ENCODE peak calls at places on chromosome 12, in nine cellular contexts. B is AG04450, J is activated B cell treated with CpG ODN at 0.5 μM for 24 hours, P is ovary, K is GM23338, W is tibial artery, L is Peyer's patch, Z is endothelial cell, E is cardiac fibroblast. N is an unnamed sample.

GRCh38 chr12:110365743-110366473 is 37.6 kb downstream of the ANAPC7 start:
- DNase-seq in B (no peak), J (no peak), P (no peak), K (no peak), W (no peak), L (no peak), Z (no peak), E (no peak), N (no peak)

GRCh38 chr12:105946541-105946940 is 192.2 kb downstream of the NUAK1 start:
- DNase-seq in B (no peak), J (no peak), P (no peak), K (no peak), W (no peak), L (no peak), Z (no peak), E (no peak), N (no peak)

GRCh38 chr12:108629824-108630476 is 3.7 kb downstream of the SELPLG start:
- DNase-seq in B (no peak), J (no peak), P (no peak), K (no peak), W (no peak), L (no peak), Z (no peak), E (peak), N (peak)

GRCh38 chr12:54052745-54053624 is 650 bp upstream of the HOXC4 start:
- DNase-seq in B (no peak), J (peak), P (peak), K (no peak), W (no peak), L (no peak), Z (no peak), E (no peak), N (no peak)

GRCh38 chr12:6615802-6616201 is 8.6 kb upstream of the CHD4 start:
- DNase-seq in B (no peak), J (no peak), P (no peak), K (no peak), W (no peak), L (no peak), Z (no peak), E (no peak), N (no peak)

GRCh38 chr12:55847033-55847432 is 4.3 kb upstream of the MMP19 start:
- DNase-seq in B (peak), J (no peak), P (peak), K (no peak), W (peak), L (no peak), Z (no peak), E (peak), N (peak)

GRCh38 chr12:53234236-53234635 is 2.2 kb upstream of the RARG start:
- DNase-seq in B (no peak), J (no peak), P (no peak), K (peak), W (peak), L (peak), Z (no peak), E (no peak), N (no peak)

GRCh38 chr12:27924350-27925140 is 48.0 kb downstream of the PTHLH start:
- DNase-seq in B (no peak), J (no peak), P (no peak), K (no peak), W (no peak), L (no peak), Z (no peak), E (peak), N (no peak)

GRCh38 chr12:38847247-38847646 is 58.1 kb downstream of the CPNE8 start:
- DNase-seq in B (no peak), J (no peak), P (no peak), K (no peak), W (no peak), L (no peak), Z (no peak), E (peak), N (no peak)

GRCh38 chr12:67515679-67516363 is 132.7 kb upstream of the DYRK2 start:
- DNase-seq in B (no peak), J (no peak), P (no peak), K (no peak), W (no peak), L (no peak), Z (no peak), E (no peak), N (no peak)

GRCh38 chr12:130747867-130748740 is 32.0 kb upstream of the RIMBP2 start:
- DNase-seq in B (no peak), J (peak), P (peak), K (peak), W (peak), L (peak), Z (peak), E (peak), N (no peak)

GRCh38 chr12:75611041-75611440 is 99.6 kb upstream of the KRR1 start:
- DNase-seq in B (no peak), J (no peak), P (no peak), K (peak), W (no peak), L (no peak), Z (no peak), E (no peak), N (no peak)
- TF ChIP-seq CTCF in B (no peak), J (no peak), P (no peak), K (peak), W (no peak), L (no peak), Z (no peak), E (no peak), N (no peak)

DNA sequence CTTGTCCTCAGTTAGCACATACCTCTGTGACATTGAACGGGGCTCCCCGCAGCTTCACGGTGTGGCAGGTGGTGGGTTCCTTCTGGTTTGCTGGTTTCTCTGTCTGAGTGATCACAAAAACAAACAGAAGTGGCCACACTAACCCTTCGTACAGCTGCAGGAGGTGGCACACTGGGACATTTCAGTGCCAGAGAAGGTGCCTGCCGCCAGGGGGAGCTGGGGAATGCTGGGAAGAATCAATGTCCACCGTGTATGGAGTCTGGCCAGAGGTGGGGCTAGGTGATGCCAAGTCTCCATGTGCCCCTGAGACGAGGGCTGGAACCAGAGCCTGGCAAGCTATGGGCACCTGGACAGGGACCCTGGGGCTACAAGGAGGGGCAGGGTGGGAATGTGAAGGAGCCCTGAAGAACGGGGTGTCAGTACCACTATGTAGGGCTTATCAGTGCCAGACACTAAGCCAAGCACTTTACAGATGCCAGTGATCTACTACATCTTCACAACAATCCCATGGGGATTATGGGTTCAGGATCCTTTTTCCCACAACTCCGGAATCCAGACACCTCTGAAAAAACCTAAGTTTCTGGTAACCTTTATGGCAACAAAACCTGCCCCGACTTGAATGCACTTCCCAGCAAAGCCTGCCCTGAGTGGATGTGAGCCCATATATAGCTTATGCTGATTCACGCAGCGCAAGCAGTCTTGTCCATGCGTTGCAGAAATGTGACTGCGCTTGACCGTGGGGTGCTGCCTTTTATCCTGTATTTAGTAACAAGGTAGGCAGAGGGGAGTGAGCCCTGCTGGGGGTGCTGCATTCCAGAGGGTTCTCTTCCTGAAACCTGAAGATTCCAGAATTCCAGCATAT is 10.8 kb downstream of the RBM19 start:
- DNase-seq in B (no peak), J (no peak), P (no peak), K (peak), W (no peak), L (peak), Z (peak), E (peak), N (no peak)
- TF ChIP-seq CTCF in B (peak), J (no peak), P (no peak), K (peak), W (no peak), L (no peak), Z (peak), E (peak), N (no peak)

GRCh38 chr12:77204055-77204454 is 138.7 kb upstream of the E2F7 start:
- DNase-seq in B (no peak), J (no peak), P (no peak), K (peak), W (no peak), L (no peak), Z (no peak), E (peak), N (no peak)
- TF ChIP-seq CTCF in B (no peak), J (no peak), P (no peak), K (peak), W (no peak), L (no peak), Z (no peak), E (peak), N (no peak)

GRCh38 chr12:124592481-124593160 is 25.2 kb upstream of the NCOR2 start:
- DNase-seq in B (no peak), J (peak), P (no peak), K (no peak), W (no peak), L (no peak), Z (no peak), E (no peak), N (peak)

GRCh38 chr12:124590447-124590846 is 23.0 kb upstream of the NCOR2 start:
- DNase-seq in B (no peak), J (no peak), P (no peak), K (no peak), W (no peak), L (no peak), Z (no peak), E (no peak), N (no peak)

GRCh38 chr12:124593176-124593575 is 25.8 kb upstream of the NCOR2 start:
- DNase-seq in B (no peak), J (no peak), P (no peak), K (no peak), W (no peak), L (no peak), Z (no peak), E (no peak), N (no peak)

GRCh38 chr12:124593851-124594401 is 26.5 kb upstream of the NCOR2 start:
- DNase-seq in B (no peak), J (no peak), P (no peak), K (no peak), W (no peak), L (no peak), Z (no peak), E (no peak), N (no peak)

DNA sequence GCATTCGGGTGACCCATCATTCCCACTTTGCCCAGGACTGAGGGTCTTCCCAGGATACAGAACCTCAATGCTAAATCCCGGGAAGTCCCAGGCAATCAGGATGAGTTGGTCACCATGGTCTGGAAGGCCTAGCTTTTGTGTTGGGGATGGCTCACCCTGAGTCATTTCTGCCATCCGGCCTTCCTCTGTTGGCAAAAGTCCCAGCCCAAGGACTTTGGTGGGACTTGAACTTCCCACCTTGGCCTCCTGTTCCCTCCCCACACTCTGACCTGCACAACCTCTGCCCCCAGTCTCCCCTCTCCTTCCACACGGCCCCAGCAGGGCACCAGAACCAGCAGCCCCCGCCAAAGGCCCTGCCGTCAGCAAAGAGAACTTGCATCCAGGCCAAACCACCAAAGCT is 24.6 kb upstream of the NCOR2 start:
- DNase-seq in B (no peak), J (no peak), P (no peak), K (no peak), W (no peak), L (no peak), Z (no peak), E (peak), N (peak)
- TF ChIP-seq CTCF in B (no peak), J (no peak), P (no peak), K (no peak), W (no peak), L (no peak), Z (no peak), E (no peak), N (no peak)

GRCh38 chr12:51592034-51592705 is 1.1 kb downstream of the SCN8A start:
- DNase-seq in B (peak), J (no peak), P (no peak), K (peak), W (no peak), L (no peak), Z (no peak), E (peak), N (no peak)

GRCh38 chr12:51589060-51589459 is 2.0 kb upstream of the SCN8A start:
- DNase-seq in B (no peak), J (no peak), P (no peak), K (no peak), W (no peak), L (no peak), Z (no peak), E (no peak), N (no peak)

GRCh38 chr12:51591020-51591901 is at the start of gene SCN8A:
- DNase-seq in B (no peak), J (peak), P (peak), K (peak), W (no peak), L (peak), Z (peak), E (peak), N (no peak)

GRCh38 chr12:51589557-51590176 is 1.4 kb upstream of the SCN8A start:
- DNase-seq in B (no peak), J (no peak), P (no peak), K (no peak), W (no peak), L (no peak), Z (no peak), E (no peak), N (no peak)

DNA sequence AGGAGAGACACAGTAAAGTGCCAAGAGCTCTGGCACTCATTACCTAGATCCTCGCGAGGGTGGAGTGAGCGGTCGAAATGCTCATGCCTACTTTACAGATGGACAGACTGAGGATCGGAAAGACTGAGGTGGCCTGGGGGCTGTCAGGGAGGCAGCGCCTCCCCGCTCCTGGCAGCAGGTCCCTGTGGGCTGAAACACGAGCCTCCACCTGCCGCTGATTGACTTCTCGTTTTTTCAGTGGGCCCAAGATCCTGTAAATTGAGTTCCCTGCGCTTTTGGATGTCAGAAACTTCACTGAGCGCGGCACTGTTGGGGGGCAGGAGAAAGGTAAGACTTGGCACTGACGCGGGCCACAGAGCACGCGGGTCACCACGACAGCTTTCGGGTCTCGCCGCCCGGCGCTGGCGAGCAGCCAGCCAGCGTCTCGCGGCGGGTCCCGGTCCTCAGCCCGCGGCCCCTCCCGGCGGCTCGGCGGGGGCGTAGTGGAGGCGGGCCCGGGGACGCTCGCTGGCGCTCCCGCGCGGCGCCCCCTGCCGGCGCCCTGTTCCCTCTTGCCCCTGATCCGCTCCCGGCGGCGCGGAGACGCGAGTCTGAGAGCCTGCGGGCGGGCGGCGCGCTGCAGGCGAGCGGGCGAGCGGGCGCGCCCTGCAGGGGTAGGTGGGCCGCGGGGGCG is 550 bp upstream of the SCN8A start:
- DNase-seq in B (peak), J (peak), P (peak), K (peak), W (no peak), L (peak), Z (peak), E (peak), N (no peak)
- TF ChIP-seq CTCF in B (peak), J (no peak), P (no peak), K (peak), W (no peak), L (peak), Z (peak), E (no peak), N (peak)

GRCh38 chr12:3122841-3123678 is 45.9 kb downstream of the TSPAN9 start:
- DNase-seq in B (no peak), J (no peak), P (no peak), K (peak), W (peak), L (no peak), Z (peak), E (peak), N (no peak)
- TF ChIP-seq CTCF in B (peak), J (no peak), P (no peak), K (no peak), W (peak), L (no peak), Z (no peak), E (peak), N (no peak)

GRCh38 chr12:4269279-4269991 is 4.1 kb upstream of the CCND2 start:
- DNase-seq in B (no peak), J (peak), P (peak), K (peak), W (peak), L (peak), Z (peak), E (peak), N (peak)
- TF ChIP-seq CTCF in B (peak), J (no peak), P (no peak), K (peak), W (peak), L (no peak), Z (no peak), E (no peak), N (peak)

GRCh38 chr12:118125743-118126118 is 10.2 kb upstream of the PEBP1 start:
- DNase-seq in B (no peak), J (no peak), P (no peak), K (no peak), W (no peak), L (no peak), Z (no peak), E (no peak), N (no peak)

GRCh38 chr12:118119449-118119879 is 15.7 kb upstream of the VSIG10 start:
- DNase-seq in B (no peak), J (no peak), P (no peak), K (peak), W (no peak), L (no peak), Z (no peak), E (no peak), N (no peak)

GRCh38 chr12:118124333-118124874 is 11.5 kb upstream of the PEBP1 start:
- DNase-seq in B (no peak), J (no peak), P (no peak), K (no peak), W (no peak), L (no peak), Z (no peak), E (no peak), N (no peak)

GRCh38 chr12:118122264-118122663 is 13.7 kb upstream of the PEBP1 start:
- DNase-seq in B (no peak), J (no peak), P (no peak), K (no peak), W (no peak), L (no peak), Z (no peak), E (no peak), N (no peak)

GRCh38 chr12:118120579-118121363 is 15.2 kb upstream of the PEBP1 start:
- DNase-seq in B (peak), J (peak), P (peak), K (peak), W (peak), L (peak), Z (peak), E (peak), N (no peak)
- TF ChIP-seq CTCF in B (peak), J (peak), P (peak), K (peak), W (peak), L (no peak), Z (peak), E (peak), N (peak)

GRCh38 chr12:13079440-13079906 is 24.0 kb downstream of the GSG1 start:
- DNase-seq in B (no peak), J (no peak), P (no peak), K (peak), W (no peak), L (no peak), Z (no peak), E (no peak), N (no peak)
- TF ChIP-seq CTCF in B (peak), J (no peak), P (no peak), K (peak), W (no peak), L (no peak), Z (peak), E (peak), N (no peak)